ENCODE peak calls at places on chromosomes 16 and 17, in five cellular contexts. R, I, P, O and U are unnamed samples.

GRCh38 chr16:31507929-31508705 is at the start of gene RUSF1:
- DNase-seq in O (peak), R (peak), P (peak), I (peak), U (peak)

GRCh38 chr16:88713568-88714419 is 7.5 kb downstream of the CTU2 start:
- DNase-seq in R (peak), O (no peak), I (no peak), P (no peak), U (peak)

GRCh38 chr17:75557075-75557851 is 30.3 kb upstream of the MYO15B start:
- DNase-seq in I (no peak), P (peak), R (peak), O (peak), U (peak)

GRCh38 chr16:24118126-24118821 is 137.9 kb upstream of the CACNG3 start:
- DNase-seq in I (no peak), O (no peak), R (no peak), P (no peak), U (no peak)

GRCh38 chr17:52147431-52147830 is 11.1 kb downstream of the CA10 start:
- DNase-seq in R (no peak), P (no peak), O (no peak), I (no peak), U (no peak)

GRCh38 chr17:63701477-63702222 is 1.7 kb upstream of the LIMD2 start:
- DNase-seq in P (peak), I (no peak), R (peak), O (no peak), U (peak)

GRCh38 chr17:29241015-29241963 is 5.4 kb upstream of the CRYBA1 start:
- DNase-seq in R (no peak), O (no peak), P (no peak), I (no peak), U (no peak)

GRCh38 chr16:28182183-28182582 is 29.6 kb downstream of the XPO6 start:
- DNase-seq in R (no peak), O (no peak), P (no peak), I (no peak), U (no peak)

GRCh38 chr16:59881366-59881765 is 1147.2 kb upstream of the GOT2 start:
- DNase-seq in R (no peak), O (no peak), I (no peak), P (no peak), U (no peak)

GRCh38 chr17:29179232-29180036 is 764 bp downstream of the MYO18A start:
- DNase-seq in P (peak), I (no peak), O (peak), R (peak), U (peak)

GRCh38 chr16:4689864-4690704 is 3.3 kb upstream of the NUDT16L1 start:
- DNase-seq in P (no peak), I (peak), O (peak), R (no peak), U (no peak)

GRCh38 chr17:38701504-38702165 is 3.4 kb upstream of the MLLT6 start:
- DNase-seq in O (peak), R (peak), I (no peak), P (peak), U (no peak)

GRCh38 chr16:84718-85452 is 6.9 kb downstream of the MPG start:
- DNase-seq in P (peak), R (no peak), I (peak), O (peak), U (peak)

GRCh38 chr17:80424878-80425765 is 10.2 kb downstream of the ENDOV start:
- DNase-seq in P (no peak), I (no peak), R (no peak), O (no peak), U (no peak)

GRCh38 chr17:70780031-70780430 is 610.7 kb downstream of the KCNJ2 start:
- DNase-seq in R (no peak), I (no peak), P (no peak), O (no peak), U (no peak)

GRCh38 chr17:28968269-28968913 is 17.1 kb upstream of the PHF12 start:
- DNase-seq in I (no peak), O (no peak), P (no peak), R (no peak), U (no peak)

GRCh38 chr16:57757326-57757786 is 21.8 kb downstream of the KATNB1 start:
- DNase-seq in O (peak), R (peak), I (peak), P (peak), U (peak)

GRCh38 chr17:49708515-49709161 is 874 bp upstream of the SLC35B1 start:
- DNase-seq in O (peak), P (no peak), I (no peak), R (peak), U (no peak)

GRCh38 chr16:85583491-85584181 is 29.5 kb upstream of the GSE1 start:
- DNase-seq in I (no peak), P (no peak), R (no peak), O (no peak), U (no peak)

GRCh38 chr17:39360537-39360936 is 40.9 kb downstream of the FBXL20 start:
- DNase-seq in I (no peak), P (no peak), R (no peak), O (no peak), U (no peak)

GRCh38 chr16:85129846-85130706 is 17.8 kb upstream of the CIBAR2 start:
- DNase-seq in R (no peak), I (no peak), O (no peak), P (no peak), U (no peak)

GRCh38 chr17:80790021-80790765 is 201.4 kb upstream of the CHMP6 start:
- DNase-seq in R (no peak), P (no peak), O (no peak), I (no peak), U (no peak)

GRCh38 chr16:51418258-51418657 is 267.2 kb upstream of the SALL1 start:
- DNase-seq in I (no peak), P (no peak), R (no peak), O (no peak), U (no peak)

GRCh38 chr17:64982139-64982802 is 63.0 kb upstream of the LRRC37A3 start:
- DNase-seq in R (no peak), O (no peak), P (no peak), I (no peak), U (no peak)

GRCh38 chr17:56752263-56752662 is 81.5 kb downstream of the C17orf67 start:
- DNase-seq in P (no peak), I (no peak), R (no peak), O (no peak), U (no peak)

DNA sequence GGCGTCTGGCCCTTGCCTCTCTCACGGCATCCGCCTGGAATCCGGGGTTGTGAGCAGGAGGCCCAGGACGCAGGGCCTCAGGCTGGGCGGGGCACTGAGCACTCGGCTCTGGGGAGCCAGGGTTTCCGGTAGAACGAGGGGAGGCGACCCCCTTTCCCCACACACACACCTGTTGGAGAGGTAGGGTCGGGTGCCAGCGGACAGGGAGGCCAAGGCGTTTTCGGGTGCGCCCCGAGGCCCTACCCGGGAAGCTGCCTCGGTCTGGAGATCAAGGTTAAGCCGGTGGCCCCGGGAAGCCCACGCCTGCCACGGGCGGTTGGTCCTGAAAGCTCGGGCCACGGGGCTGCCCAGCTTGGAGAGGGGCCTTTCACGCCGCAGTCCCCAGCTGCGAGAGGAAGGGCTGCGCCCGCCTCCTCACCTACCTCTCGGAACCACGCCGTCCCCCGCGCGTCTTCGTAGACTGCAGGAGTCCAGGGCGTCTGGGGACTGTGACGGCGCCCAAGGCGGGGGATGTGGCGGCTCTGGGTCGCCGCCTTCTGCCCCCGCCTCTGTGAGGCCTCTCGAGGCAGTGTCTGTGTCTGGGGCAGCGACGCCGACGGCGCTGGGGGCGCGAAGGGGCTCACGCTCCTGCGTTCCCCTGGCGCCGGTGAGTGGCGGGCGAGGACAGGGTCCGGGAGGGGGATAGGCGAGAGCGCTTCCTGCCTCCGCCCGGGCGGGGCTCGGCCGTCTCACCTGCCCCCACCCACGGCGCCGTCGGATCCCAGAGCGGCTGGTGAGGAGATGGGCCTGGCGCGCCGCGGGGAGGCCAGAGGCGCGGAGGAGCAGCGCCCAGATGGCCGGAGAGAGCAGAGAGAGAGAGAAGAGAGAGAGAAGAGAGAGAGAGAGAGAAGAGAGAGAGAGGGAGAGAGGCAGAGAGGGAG is 20.3 kb upstream of the HOXB9 start:
- DNase-seq in O (no peak), R (peak), I (no peak), P (peak), U (no peak)
- TF ChIP-seq EP300 in O (no peak), R (no peak), I (no peak), P (no peak), U (no peak)

GRCh38 chr16:78177218-78177617 is 77.8 kb downstream of the WWOX start:
- DNase-seq in I (no peak), R (no peak), P (no peak), O (no peak), U (no peak)
- TF ChIP-seq POLR2AphosphoS5 in I (no peak), R (no peak), P (no peak), O (no peak), U (no peak)

GRCh38 chr16:68466174-68466573 is 17.9 kb upstream of the SMPD3 start:
- DNase-seq in R (no peak), I (no peak), P (no peak), O (no peak), U (no peak)
- H3K4me3 ChIP-seq in R (no peak), I (no peak), P (no peak), O (no peak), U (no peak)

GRCh38 chr16:2484898-2485508 is 10.1 kb downstream of the TBC1D24 start:
- DNase-seq in I (no peak), O (no peak), R (peak), P (no peak), U (no peak)
- TF ChIP-seq EP300 in I (no peak), O (no peak), R (peak), P (no peak), U (no peak)

DNA sequence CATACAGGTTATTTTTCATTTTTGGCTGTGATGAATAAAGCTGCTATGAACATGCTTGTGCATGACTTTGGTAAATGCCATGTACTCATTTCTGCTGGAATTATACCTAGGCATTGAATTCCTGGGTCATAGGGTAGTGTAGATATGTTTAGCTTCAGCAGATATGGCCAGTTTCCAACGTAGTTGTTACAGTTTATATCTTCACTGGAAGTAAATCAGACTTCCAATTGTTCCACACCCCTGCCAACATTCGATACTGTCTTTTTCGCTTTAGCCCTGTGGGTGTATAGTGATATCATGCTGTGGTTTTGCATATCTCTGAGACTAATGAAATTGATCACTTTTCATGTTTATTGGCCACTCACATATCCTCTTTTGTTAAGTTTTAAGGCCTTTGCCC is 50.4 kb downstream of the ARHGAP27 start:
- DNase-seq in O (no peak), R (no peak), P (no peak), I (no peak), U (no peak)
- TF ChIP-seq POLR2AphosphoS5 in O (no peak), R (no peak), P (no peak), I (no peak), U (no peak)

GRCh38 chr16:65769776-65770438 is 596.6 kb upstream of the CDH5 start:
- DNase-seq in I (no peak), P (no peak), O (no peak), R (peak), U (no peak)
- H3K4me3 ChIP-seq in I (no peak), P (no peak), O (no peak), R (no peak), U (no peak)